ENCODE peak calls at places on chromosomes 7 and 10, in four cellular contexts. D, Y, Z and C are unnamed samples.

GRCh38 chr10:59991661-59992060 is 85.3 kb upstream of the CCDC6 start:
- DNase-seq in Y (peak), D (no peak), Z (peak), C (peak)

GRCh38 chr10:17416442-17417211 is 37.8 kb downstream of the ST8SIA6 start:
- DNase-seq in Z (no peak), D (no peak), Y (no peak), C (no peak)

GRCh38 chr7:117403737-117404136 is 23.6 kb downstream of the ASZ1 start:
- DNase-seq in D (no peak), Z (no peak), Y (no peak), C (no peak)

GRCh38 chr7:74429153-74429747 is 24.5 kb upstream of the GTF2IRD1 start:
- DNase-seq in D (no peak), Y (peak), Z (no peak), C (peak)

GRCh38 chr10:23754179-23754578 is 315.3 kb downstream of the OTUD1 start:
- DNase-seq in D (no peak), Z (peak), Y (no peak), C (no peak)

GRCh38 chr7:10648289-10648688 is 325.4 kb upstream of the PHF14 start:
- DNase-seq in Z (no peak), D (no peak), Y (no peak), C (no peak)

GRCh38 chr10:68242051-68242450 is 10.1 kb upstream of the ATOH7 start:
- DNase-seq in Z (no peak), D (peak), Y (no peak), C (no peak)

GRCh38 chr7:91228327-91228726 is 35.9 kb upstream of the FZD1 start:
- DNase-seq in D (no peak), Z (peak), Y (no peak), C (no peak)

GRCh38 chr10:7014721-7015120 is 396.1 kb downstream of the SFMBT2 start:
- DNase-seq in Z (no peak), Y (no peak), D (no peak), C (no peak)

GRCh38 chr7:135761751-135762488 is 13.3 kb upstream of the FAM180A start:
- DNase-seq in Z (no peak), Y (peak), D (no peak), C (no peak)

GRCh38 chr7:84251183-84251845 is 56.7 kb upstream of the SEMA3A start:
- DNase-seq in Z (peak), Y (peak), D (peak), C (peak)

GRCh38 chr10:121481222-121481621 is 117.0 kb downstream of the FGFR2 start:
- DNase-seq in Y (no peak), Z (no peak), D (peak), C (no peak)

GRCh38 chr7:131103997-131104396 is 223.7 kb upstream of the MKLN1 start:
- DNase-seq in Y (peak), D (no peak), Z (peak), C (no peak)

GRCh38 chr10:50582766-50583762 is 40.7 kb downstream of the SGMS1 start:
- DNase-seq in D (no peak), Y (no peak), Z (peak), C (no peak)

GRCh38 chr7:116500071-116500853 is 724 bp downstream of the CAV2 start:
- DNase-seq in Z (peak), D (no peak), Y (peak), C (no peak)

GRCh38 chr7:2024227-2024918 is 208.4 kb downstream of the MAD1L1 start:
- DNase-seq in Y (peak), Z (no peak), D (no peak), C (no peak)

GRCh38 chr10:69914373-69915268 is 112.9 kb downstream of the COL13A1 start:
- DNase-seq in D (peak), Z (peak), Y (peak), C (no peak)

GRCh38 chr10:127044191-127044590 is 139.0 kb downstream of the DOCK1 start:
- DNase-seq in Z (no peak), D (no peak), Y (no peak), C (no peak)
- H3K4me3 ChIP-seq in Z (no peak), D (no peak), Y (no peak), C (no peak)

DNA sequence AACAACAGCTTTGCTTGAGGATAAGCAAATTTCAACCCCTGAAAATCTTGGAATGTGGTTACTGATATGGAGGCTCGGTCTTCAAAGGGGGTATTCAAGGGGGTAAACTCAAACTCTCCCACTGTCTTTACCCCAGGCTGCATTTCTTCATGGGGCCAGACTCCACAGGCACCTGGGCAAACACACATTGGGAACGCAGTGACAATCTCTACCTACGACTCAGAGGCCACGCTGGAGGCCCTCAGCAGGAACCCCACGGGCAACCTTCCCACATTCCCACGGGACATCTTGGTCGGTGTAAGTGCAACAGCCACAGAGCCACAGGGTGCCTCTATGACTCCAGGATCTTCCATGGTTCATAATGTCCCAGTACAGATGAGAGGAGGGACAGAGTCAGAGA is 2.2 kb upstream of the INSIG1 start:
- DNase-seq in D (no peak), Y (no peak), Z (no peak), C (no peak)
- H3K4me3 ChIP-seq in D (no peak), Y (no peak), Z (no peak), C (no peak)

GRCh38 chr10:62817120-62817762 is 1.1 kb upstream of the EGR2 start:
- DNase-seq in Z (peak), D (no peak), Y (no peak), C (no peak)
- H3K4me3 ChIP-seq in Z (peak), D (peak), Y (peak), C (peak)

GRCh38 chr7:27182861-27183681 is 2.0 kb downstream of the HOXA11 start:
- DNase-seq in Z (no peak), D (no peak), Y (peak), C (no peak)
- H3K4me3 ChIP-seq in Z (peak), D (no peak), Y (peak), C (peak)

DNA sequence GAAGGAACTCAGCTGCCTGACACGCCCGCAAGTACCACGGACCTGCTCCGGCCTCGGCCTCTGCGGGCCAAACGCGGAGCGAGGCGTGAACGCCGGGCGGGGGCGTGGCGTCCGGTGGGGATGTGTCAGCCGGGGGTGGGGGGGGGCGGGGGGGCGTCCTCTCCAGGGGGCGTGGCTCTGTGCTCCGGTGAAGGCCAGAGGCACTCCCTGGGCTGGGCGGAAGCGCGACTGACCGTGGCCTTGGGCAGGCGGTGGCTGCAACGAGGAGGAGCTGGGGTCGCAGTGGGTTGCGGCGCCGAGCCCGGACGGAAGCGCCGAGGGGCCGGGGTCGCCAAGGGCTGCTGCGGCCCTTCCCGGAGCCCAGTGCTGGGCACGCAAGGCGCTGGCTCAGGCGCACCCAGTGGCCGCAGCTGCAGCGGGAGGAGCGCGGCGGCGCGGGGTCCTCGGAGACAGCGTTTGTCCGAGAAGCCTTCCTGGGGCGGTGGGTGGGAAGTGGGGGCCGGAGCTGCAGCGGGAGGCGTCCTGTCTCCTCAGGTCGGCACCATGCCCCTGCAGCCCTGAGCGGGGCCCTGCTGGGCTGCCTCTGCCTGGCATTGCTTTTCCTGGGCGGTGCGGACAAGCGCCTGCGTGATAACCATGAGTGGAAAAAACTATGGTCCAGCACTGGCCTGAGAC is 59.0 kb upstream of the NUPR2 start:
- DNase-seq in Z (no peak), D (no peak), Y (no peak), C (no peak)
- H3K4me3 ChIP-seq in Z (no peak), D (no peak), Y (no peak), C (peak)

DNA sequence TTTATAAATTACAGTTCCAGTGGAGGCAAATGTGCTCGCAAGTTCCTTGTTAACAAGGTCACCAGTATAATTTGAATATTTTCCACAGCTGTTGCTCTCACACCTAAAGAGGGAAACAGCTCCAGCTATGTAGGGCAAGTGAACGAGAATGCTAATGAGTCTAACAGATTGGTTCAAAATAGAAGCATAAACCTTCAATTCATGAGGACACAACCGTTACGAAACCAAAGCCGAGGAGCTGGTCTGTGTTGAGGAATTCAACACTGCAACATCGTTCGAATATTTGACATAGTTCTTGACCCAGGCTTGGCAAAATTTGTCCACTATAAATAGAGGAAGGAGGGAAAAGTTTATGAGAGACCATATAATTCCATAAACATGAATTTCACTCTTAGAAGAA is 161.3 kb downstream of the KLF6 start:
- DNase-seq in Z (no peak), Y (peak), D (peak), C (no peak)
- H3K4me3 ChIP-seq in Z (no peak), Y (peak), D (no peak), C (no peak)

DNA sequence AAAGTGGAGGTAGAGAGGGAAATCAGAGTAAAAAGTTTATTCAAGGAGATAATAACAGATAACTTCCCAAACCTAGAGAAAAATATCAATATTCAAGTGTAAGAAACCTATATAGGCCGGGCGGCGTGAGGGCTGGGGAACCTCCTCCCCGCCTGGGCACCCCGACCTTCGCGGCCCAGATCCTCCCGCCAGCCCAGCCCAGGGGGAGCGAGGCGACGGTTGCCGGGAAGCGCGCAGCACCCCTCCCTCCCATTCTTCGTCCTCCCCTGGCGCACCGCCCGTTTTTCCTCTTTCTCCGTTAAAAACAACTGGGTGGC is 32.4 kb upstream of the SFTPD start:
- DNase-seq in Z (no peak), D (no peak), Y (no peak), C (no peak)
- H3K4me3 ChIP-seq in Z (peak), D (peak), Y (peak), C (peak)

GRCh38 chr7:450741-451140 is 68.9 kb downstream of the PDGFA start:
- DNase-seq in Z (no peak), Y (no peak), D (no peak), C (no peak)
- H3K4me3 ChIP-seq in Z (no peak), Y (no peak), D (no peak), C (no peak)

GRCh38 chr10:11439523-11440053 is 171.9 kb downstream of the USP6NL start:
- DNase-seq in Z (no peak), Y (no peak), D (no peak), C (no peak)

GRCh38 chr10:11440250-11441150 is 170.9 kb downstream of the USP6NL start:
- DNase-seq in D (no peak), Y (no peak), Z (no peak), C (no peak)

GRCh38 chr10:11435621-11436020 is 175.8 kb downstream of the USP6NL start:
- DNase-seq in D (no peak), Z (no peak), Y (no peak), C (no peak)

GRCh38 chr10:11434323-11434722 is 177.1 kb downstream of the USP6NL start:
- DNase-seq in Y (no peak), D (no peak), Z (no peak), C (no peak)

DNA sequence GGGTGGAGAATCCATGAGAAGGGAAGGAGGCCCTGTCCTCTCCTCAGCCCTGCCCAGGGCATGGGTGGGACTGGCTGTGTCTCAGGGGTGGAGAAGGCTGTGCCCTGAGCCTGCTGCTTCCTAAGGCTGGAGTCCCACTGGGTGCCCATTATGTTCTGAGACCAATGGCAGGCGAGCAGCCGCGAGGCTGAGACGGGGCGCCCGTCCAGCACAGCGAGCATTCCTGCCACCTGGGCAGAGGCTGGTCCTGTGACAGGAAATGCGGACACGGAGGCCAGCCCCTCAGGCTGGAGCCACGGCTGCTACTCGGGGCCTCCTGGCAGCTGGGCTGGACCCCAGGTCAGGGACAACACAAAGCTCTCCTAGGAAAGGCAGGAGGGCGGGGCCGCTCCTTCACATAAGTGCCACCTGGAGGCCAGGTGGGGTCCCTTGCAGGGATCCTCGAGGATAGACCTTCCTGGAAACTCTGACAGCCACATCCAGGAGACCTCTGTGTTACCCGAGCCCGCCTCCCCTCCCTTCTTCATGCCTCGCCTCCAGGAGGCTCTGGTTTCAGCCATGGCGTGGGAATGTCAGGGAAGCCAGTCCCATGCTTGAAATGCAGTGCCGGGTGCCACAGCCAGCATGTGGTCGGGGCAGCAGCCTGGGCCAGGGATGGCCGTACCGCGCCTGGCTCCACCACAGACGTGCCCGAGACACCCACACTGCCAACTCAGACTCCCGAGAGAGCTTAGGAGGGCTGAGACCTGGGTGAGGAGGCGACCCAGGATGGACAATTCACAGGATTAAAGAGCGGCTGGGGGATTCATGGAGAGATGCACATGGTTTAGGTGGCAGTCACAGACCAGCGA is 173.8 kb downstream of the USP6NL start:
- DNase-seq in D (no peak), Z (no peak), Y (no peak), C (no peak)
- H3K4me3 ChIP-seq in D (no peak), Z (no peak), Y (no peak), C (no peak)